ENCODE peak calls at places on chromosomes 4 and X, in four cellular contexts. S is AG10803, F is brain microvascular endothelial cell, X is IMR-90. R is an unnamed sample.

GRCh38 chrX:152897216-152898144 is at the start of gene ZNF185:
- DNase-seq in S (no peak), F (no peak), X (no peak), R (no peak)

GRCh38 chr4:87574996-87575395 is 33.3 kb upstream of the DSPP start:
- DNase-seq in S (peak), F (no peak), X (no peak), R (peak)

GRCh38 chrX:20101927-20102581 is 14.7 kb downstream of the MAP7D2 start:
- DNase-seq in S (no peak), F (no peak), X (no peak), R (no peak)

GRCh38 chrX:68045008-68045577 is 388.2 kb downstream of the OPHN1 start:
- DNase-seq in S (peak), F (no peak), X (peak), R (no peak)

GRCh38 chr4:6357476-6357875 is 87.8 kb downstream of the WFS1 start:
- DNase-seq in S (no peak), F (no peak), X (no peak), R (no peak)

GRCh38 chrX:95893632-95894031 is 791.0 kb upstream of the DIAPH2 start:
- DNase-seq in S (peak), F (peak), X (no peak), R (peak)

GRCh38 chrX:4277122-4277521 is 563.7 kb upstream of the PRKX start:
- DNase-seq in S (no peak), F (no peak), X (no peak), R (no peak)

GRCh38 chr4:17063870-17064269 is 165.4 kb upstream of the LDB2 start:
- DNase-seq in S (peak), F (peak), X (peak), R (peak)

GRCh38 chrX:68665502-68665901 is 18.0 kb downstream of the STARD8 start:
- DNase-seq in S (no peak), F (no peak), X (no peak), R (no peak)

GRCh38 chrX:100645106-100645505 is 1.1 kb downstream of the SRPX2 start:
- DNase-seq in S (peak), F (no peak), X (no peak), R (no peak)

GRCh38 chr4:156347412-156348075 is 393.9 kb upstream of the CTSO start:
- DNase-seq in S (peak), F (peak), X (peak), R (peak)

GRCh38 chr4:16205298-16206164 is 20.7 kb downstream of the TAPT1 start:
- DNase-seq in S (peak), F (no peak), X (no peak), R (no peak)

GRCh38 chr4:56512166-56512565 is 6.6 kb downstream of the ARL9 start:
- DNase-seq in S (peak), F (no peak), X (peak), R (peak)

GRCh38 chr4:1763550-1764080 is 29.5 kb upstream of the FGFR3 start:
- DNase-seq in S (peak), F (peak), X (peak), R (peak)

GRCh38 chrX:130716822-130717405 is 186.1 kb downstream of the ENOX2 start:
- DNase-seq in S (peak), F (no peak), X (no peak), R (no peak)

GRCh38 chr4:16745009-16745408 is 153.4 kb downstream of the LDB2 start:
- DNase-seq in S (peak), F (peak), X (peak), R (peak)

GRCh38 chrX:16836371-16836770 is 33.8 kb downstream of the RBBP7 start:
- DNase-seq in S (peak), F (no peak), X (peak), R (peak)

GRCh38 chrX:103066606-103067005 is 2.6 kb upstream of the BEX1 start:
- DNase-seq in S (peak), F (peak), X (no peak), R (peak)

GRCh38 chrX:103063918-103064434 is at the start of gene BEX1:
- DNase-seq in S (peak), F (peak), X (no peak), R (peak)

GRCh38 chrX:103061486-103061885 is 2.5 kb downstream of the BEX1 start:
- DNase-seq in S (no peak), F (no peak), X (no peak), R (no peak)

GRCh38 chrX:103063191-103063845 is 653 bp downstream of the BEX1 start:
- DNase-seq in S (peak), F (peak), X (peak), R (peak)
- TF ChIP-seq CTCF in S (no peak), F (peak), X (no peak), R (no peak)

GRCh38 chr4:169659736-169660670 is 39.6 kb downstream of the CLCN3 start:
- DNase-seq in S (peak), F (peak), X (peak), R (peak)

GRCh38 chr4:169663402-169663801 is 43.0 kb downstream of the CLCN3 start:
- DNase-seq in S (no peak), F (no peak), X (no peak), R (no peak)

GRCh38 chr4:169662226-169662625 is 41.8 kb downstream of the CLCN3 start:
- DNase-seq in S (no peak), F (no peak), X (no peak), R (peak)

GRCh38 chr4:169658970-169659735 is 38.8 kb downstream of the CLCN3 start:
- DNase-seq in S (no peak), F (peak), X (no peak), R (no peak)

DNA sequence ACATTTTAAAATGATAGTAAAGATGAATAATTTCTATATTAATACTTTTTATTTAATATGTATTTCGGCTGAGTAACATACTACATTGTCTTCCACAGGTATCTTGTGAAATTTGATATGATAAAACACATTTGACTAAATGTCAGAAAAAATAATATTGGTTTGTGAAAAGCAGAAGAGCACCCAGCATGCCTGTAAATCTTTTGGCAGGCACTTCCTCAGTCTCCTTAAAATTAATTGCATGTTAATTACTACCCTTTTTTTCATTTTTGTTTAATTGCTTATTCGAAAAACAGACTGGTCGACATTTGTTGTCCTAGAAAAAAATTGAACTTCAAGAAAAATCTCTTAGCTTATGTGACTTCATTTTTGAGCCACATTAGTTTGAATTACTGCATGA is 40.6 kb downstream of the CLCN3 start:
- DNase-seq in S (no peak), F (no peak), X (no peak), R (no peak)
- H3K4me3 ChIP-seq in S (peak), F (peak), X (no peak), R (peak)

GRCh38 chrX:38799995-38800394 is 1.3 kb upstream of the MID1IP1 start:
- DNase-seq in S (no peak), F (no peak), X (no peak), R (peak)
- TF ChIP-seq CTCF in S (no peak), F (peak), X (no peak), R (no peak)

GRCh38 chrX:154439841-154440240 is 2.9 kb downstream of the GDI1 start:
- DNase-seq in S (no peak), F (no peak), X (no peak), R (no peak)

GRCh38 chrX:154436597-154437397 is at the start of gene GDI1:
- DNase-seq in S (peak), F (no peak), X (peak), R (peak)

GRCh38 chrX:154437398-154437752 is 421 bp downstream of the GDI1 start:
- DNase-seq in S (no peak), F (no peak), X (no peak), R (no peak)

GRCh38 chrX:154436290-154436596 is 711 bp upstream of the GDI1 start:
- DNase-seq in S (no peak), F (no peak), X (no peak), R (no peak)

DNA sequence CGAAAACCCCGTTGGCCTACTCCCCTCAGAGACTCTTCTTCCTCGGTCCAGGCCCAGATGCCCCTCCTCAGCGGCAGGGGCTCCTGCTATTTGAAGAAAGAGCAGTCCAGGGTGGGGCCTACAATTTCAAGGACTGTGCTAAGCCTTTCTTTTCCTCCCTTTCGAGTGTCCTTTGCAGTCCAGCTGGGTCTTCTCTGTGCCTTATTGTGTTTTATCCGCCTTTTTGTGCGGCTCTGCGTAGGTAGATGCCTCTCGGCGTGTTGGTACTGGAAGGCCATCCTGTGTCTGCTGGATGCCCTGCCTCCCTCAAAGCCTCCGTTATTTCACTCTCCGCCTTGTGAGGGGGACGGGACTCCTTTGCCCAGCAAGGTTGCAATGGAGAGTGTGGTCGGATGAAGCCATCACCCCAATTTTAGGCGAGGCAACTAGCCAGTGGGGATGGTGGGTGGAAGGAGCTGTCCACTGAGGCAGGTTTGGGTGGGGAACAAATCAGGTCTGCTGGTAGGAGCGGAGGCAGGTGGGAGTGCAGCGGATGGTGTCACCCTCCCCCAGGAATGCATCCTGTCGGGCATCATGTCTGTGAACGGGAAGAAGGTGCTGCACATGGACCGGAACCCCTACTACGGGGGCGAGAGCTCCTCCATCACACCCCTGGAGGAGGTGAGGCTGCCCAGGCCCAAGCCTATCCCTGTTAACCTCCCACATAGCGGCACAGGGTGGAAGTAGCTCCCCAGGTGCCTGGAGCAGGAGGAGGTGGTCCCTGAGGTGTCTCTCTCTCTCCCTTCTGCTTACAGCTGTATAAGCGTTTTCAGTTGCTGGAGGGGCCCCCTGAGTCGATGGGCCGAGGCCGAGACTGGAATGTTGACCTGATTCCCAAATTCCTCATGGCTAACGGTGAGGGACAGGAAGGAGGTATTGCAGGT is 1.3 kb downstream of the GDI1 start:
- DNase-seq in S (no peak), F (no peak), X (no peak), R (no peak)
- H3K4me3 ChIP-seq in S (peak), F (peak), X (peak), R (peak)

DNA sequence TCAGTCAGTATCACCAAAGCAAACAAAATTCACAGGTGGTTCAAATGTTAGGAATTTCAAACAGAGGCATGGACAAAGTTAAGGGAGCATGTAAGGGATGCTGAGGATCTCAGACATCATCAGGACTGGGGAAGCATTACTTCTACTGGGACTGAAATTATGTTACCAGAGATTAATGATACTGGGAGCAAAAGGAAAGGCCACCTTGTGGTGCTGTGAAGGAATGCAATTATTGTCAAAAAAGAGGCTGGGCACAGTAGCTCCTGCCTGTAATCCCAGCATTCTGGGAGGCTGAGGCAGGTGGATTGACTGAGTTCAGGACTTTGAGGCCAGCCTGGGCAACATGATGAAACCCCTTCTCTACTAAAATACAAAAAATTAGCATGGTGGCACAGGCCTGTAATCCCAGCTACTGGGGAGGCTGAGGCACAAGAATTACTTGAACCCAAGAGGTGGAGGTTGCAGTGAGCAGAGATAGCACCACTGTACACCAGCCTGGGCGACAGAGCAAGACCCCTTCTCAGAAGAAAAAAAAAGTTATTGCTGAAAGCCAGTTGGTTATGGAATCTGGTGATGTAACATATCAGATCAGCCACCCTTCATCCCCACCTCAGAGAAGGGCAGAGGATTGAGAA is 954.3 kb downstream of the PCDH7 start:
- DNase-seq in S (no peak), F (peak), X (peak), R (peak)
- TF ChIP-seq CTCF in S (no peak), F (peak), X (peak), R (peak)

GRCh38 chr4:184450743-184451142 is 23.6 kb downstream of the IRF2 start:
- DNase-seq in S (peak), F (no peak), X (no peak), R (no peak)

GRCh38 chr4:184446132-184446531 is 28.2 kb downstream of the IRF2 start:
- DNase-seq in S (no peak), F (no peak), X (no peak), R (no peak)

GRCh38 chr4:184450045-184450444 is 24.3 kb downstream of the IRF2 start:
- DNase-seq in S (peak), F (peak), X (peak), R (peak)

GRCh38 chr4:184447664-184448063 is 26.7 kb downstream of the IRF2 start:
- DNase-seq in S (no peak), F (no peak), X (no peak), R (no peak)

DNA sequence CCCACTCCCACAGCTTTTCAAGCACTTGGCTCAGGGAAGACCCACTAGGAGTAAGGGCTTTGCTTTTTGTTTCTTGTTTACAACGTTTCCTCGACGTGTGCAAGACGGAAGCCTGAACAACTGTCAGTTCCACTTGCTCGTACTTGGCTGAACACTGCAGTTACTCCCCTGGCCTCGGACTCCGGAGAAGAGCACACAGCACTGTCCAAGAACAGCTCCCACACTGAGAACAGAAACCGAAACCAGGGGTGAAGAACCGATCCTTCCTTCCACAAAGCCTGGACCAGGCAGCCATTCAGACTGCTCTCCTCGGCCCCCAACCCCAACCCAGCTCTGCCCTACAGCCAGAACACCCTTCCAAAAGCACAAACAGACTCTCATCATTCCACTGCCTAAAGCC is 25.5 kb downstream of the IRF2 start:
- DNase-seq in S (peak), F (peak), X (peak), R (peak)
- H3K4me3 ChIP-seq in S (peak), F (peak), X (peak), R (peak)

GRCh38 chr4:94595880-94596483 is 144.2 kb downstream of the PDLIM5 start:
- DNase-seq in S (peak), F (no peak), X (peak), R (peak)

GRCh38 chr4:94588900-94589693 is 137.4 kb downstream of the PDLIM5 start:
- DNase-seq in S (peak), F (no peak), X (no peak), R (peak)

GRCh38 chr4:94595013-94595412 is 143.3 kb downstream of the PDLIM5 start:
- DNase-seq in S (no peak), F (no peak), X (no peak), R (no peak)

GRCh38 chr4:94591289-94591688 is 139.5 kb downstream of the PDLIM5 start:
- DNase-seq in S (no peak), F (no peak), X (no peak), R (no peak)

GRCh38 chr4:94590493-94590892 is 138.8 kb downstream of the PDLIM5 start:
- DNase-seq in S (no peak), F (no peak), X (no peak), R (no peak)
- TF ChIP-seq CTCF in S (no peak), F (no peak), X (no peak), R (no peak)

GRCh38 chr4:112330921-112331320 is 33.8 kb downstream of the ALPK1 start:
- DNase-seq in S (no peak), F (no peak), X (no peak), R (no peak)
- H3K4me3 ChIP-seq in S (no peak), F (no peak), X (no peak), R (no peak)